ENCODE peak calls at places on chromosomes 12 and 14, in ten cellular contexts. Q, V, W, I, O, G, R, U, X and M are unnamed samples.

GRCh38 chr12:50932787-50933280 is 19.5 kb upstream of the HIGD1C start:
- DNase-seq in Q (no peak), V (no peak), W (no peak), I (no peak), O (no peak), G (no peak), R (no peak), U (no peak), X (no peak), M (no peak)

GRCh38 chr12:46483572-46484395 is 111.2 kb upstream of the SLC38A2 start:
- DNase-seq in Q (no peak), V (no peak), W (no peak), I (no peak), O (no peak), G (no peak), R (no peak), U (no peak), X (no peak), M (no peak)

GRCh38 chr12:95548056-95548538 is 3.2 kb downstream of the USP44 start:
- DNase-seq in Q (peak), V (peak), W (peak), I (peak), O (peak), G (peak), R (no peak), U (peak), X (peak), M (peak)

GRCh38 chr12:124130717-124131670 is 158.0 kb downstream of the ZNF664 start:
- DNase-seq in Q (peak), V (no peak), W (no peak), I (no peak), O (no peak), G (no peak), R (no peak), U (no peak), X (no peak), M (no peak)

GRCh38 chr12:122991623-122992275 is 11.3 kb downstream of the ARL6IP4 start:
- DNase-seq in Q (no peak), V (no peak), W (no peak), I (no peak), O (no peak), G (no peak), R (no peak), U (no peak), X (no peak), M (no peak)

GRCh38 chr12:120508537-120508936 is 12.6 kb downstream of the DYNLL1 start:
- DNase-seq in Q (no peak), V (no peak), W (no peak), I (no peak), O (no peak), G (no peak), R (no peak), U (no peak), X (no peak), M (no peak)

GRCh38 chr14:47022721-47023120 is 371.1 kb upstream of the RPL10L start:
- DNase-seq in Q (no peak), V (no peak), W (no peak), I (no peak), O (no peak), G (no peak), R (no peak), U (no peak), X (no peak), M (no peak)

GRCh38 chr12:26046203-26046602 is 78.6 kb downstream of the BHLHE41 start:
- DNase-seq in Q (no peak), V (no peak), W (no peak), I (no peak), O (no peak), G (no peak), R (no peak), U (no peak), X (no peak), M (no peak)

GRCh38 chr14:28344381-28344780 is 422.2 kb upstream of the FOXG1 start:
- DNase-seq in Q (no peak), V (no peak), W (no peak), I (no peak), O (no peak), G (no peak), R (no peak), U (no peak), X (no peak), M (no peak)

GRCh38 chr14:100134591-100134990 is 24.9 kb downstream of the DEGS2 start:
- DNase-seq in Q (no peak), V (no peak), W (no peak), I (no peak), O (no peak), G (no peak), R (no peak), U (no peak), X (no peak), M (no peak)

GRCh38 chr12:58459191-58459590 is 461.1 kb downstream of the LRIG3 start:
- DNase-seq in Q (no peak), V (no peak), W (no peak), I (no peak), O (no peak), G (no peak), R (no peak), U (no peak), X (no peak), M (no peak)

GRCh38 chr12:24854908-24855307 is 94.0 kb downstream of the BCAT1 start:
- DNase-seq in Q (no peak), V (no peak), W (no peak), I (no peak), O (no peak), G (no peak), R (no peak), U (no peak), X (no peak), M (no peak)

GRCh38 chr12:24853094-24853493 is 95.8 kb downstream of the BCAT1 start:
- DNase-seq in Q (no peak), V (no peak), W (no peak), I (no peak), O (no peak), G (no peak), R (no peak), U (no peak), X (no peak), M (no peak)

GRCh38 chr12:24853588-24853987 is 95.3 kb downstream of the BCAT1 start:
- DNase-seq in Q (no peak), V (no peak), W (no peak), I (no peak), O (no peak), G (no peak), R (peak), U (no peak), X (no peak), M (no peak)

GRCh38 chr12:24852420-24852819 is 96.5 kb downstream of the BCAT1 start:
- DNase-seq in Q (no peak), V (no peak), W (no peak), I (no peak), O (no peak), G (no peak), R (no peak), U (no peak), X (no peak), M (no peak)

DNA sequence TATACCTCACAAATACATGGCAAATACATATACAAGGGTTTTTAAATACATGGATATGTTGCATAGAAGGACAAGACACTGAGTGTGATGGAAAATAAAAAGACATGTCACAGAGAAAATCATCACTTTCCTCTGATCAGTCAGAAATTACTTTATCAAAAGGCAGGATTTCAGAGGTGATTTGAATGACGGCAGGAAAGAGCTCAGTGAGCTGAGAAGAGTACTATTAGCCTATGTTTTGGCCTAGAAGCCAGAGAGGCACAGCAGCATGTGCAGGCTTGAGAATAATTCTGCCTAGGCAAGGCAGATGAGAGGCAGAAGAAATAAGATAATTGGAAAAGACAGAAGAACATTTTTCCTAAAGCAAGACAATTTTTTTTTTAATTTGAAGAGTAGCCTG is 94.9 kb downstream of the BCAT1 start:
- DNase-seq in Q (no peak), V (no peak), W (no peak), I (no peak), O (no peak), G (no peak), R (no peak), U (no peak), X (no peak), M (no peak)
- H3K27ac ChIP-seq in Q (no peak), V (no peak), W (no peak), I (no peak), O (no peak), G (no peak), R (no peak), U (no peak), X (no peak), M (no peak)

DNA sequence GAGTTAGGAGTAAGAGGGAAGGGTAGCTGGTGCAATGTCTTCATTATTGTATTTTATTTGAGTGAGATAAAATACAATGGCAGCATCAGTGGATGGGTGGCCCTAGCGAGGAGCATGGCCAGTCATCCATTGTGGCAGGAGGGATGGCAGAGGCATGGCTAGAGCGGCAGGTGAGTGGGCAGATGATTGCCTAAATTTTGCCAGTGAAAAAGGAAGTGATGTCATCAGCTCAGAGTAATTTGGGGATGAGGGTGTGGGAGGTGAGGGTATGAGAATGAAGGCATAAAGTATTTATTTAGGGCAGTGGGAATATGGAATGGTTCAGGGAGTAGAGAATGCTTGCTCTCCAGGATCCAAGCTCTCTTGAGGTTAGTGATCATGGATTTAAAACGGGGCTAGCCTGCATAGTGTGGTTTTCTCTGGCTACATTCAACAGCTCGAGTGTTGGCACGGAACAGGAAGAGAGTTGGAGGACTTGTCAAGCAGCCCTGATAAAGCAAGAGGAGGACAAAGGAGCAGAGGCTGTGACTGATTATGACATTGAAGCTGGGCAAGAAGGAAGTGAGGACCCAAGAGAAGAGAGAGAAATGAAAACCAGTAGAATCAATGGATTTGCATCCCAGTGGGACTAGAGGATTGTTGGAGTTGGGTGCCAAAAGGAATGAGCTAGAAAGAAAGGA is 18.7 kb upstream of the SERPINA6 start:
- DNase-seq in Q (no peak), V (no peak), W (no peak), I (no peak), O (no peak), G (no peak), R (no peak), U (no peak), X (no peak), M (no peak)
- H3K27ac ChIP-seq in Q (peak), V (no peak), W (no peak), I (no peak), O (no peak), G (no peak), R (peak), U (no peak), X (no peak), M (no peak)

GRCh38 chr14:35383569-35384385 is 20.8 kb downstream of the NFKBIA start:
- DNase-seq in Q (no peak), V (peak), W (no peak), I (no peak), O (no peak), G (no peak), R (no peak), U (no peak), X (peak), M (no peak)
- H3K27ac ChIP-seq in Q (peak), V (peak), W (peak), I (peak), O (no peak), G (no peak), R (peak), U (peak), X (peak), M (peak)

GRCh38 chr14:59055439-59056045 is 132.9 kb upstream of the DAAM1 start:
- DNase-seq in Q (peak), V (no peak), W (peak), I (peak), O (peak), G (peak), R (peak), U (peak), X (no peak), M (peak)
- H3K27ac ChIP-seq in Q (no peak), V (no peak), W (no peak), I (no peak), O (no peak), G (no peak), R (no peak), U (no peak), X (no peak), M (no peak)

GRCh38 chr12:53976823-53977595 is 2.3 kb upstream of the HOTAIR start:
- DNase-seq in Q (no peak), V (no peak), W (no peak), I (no peak), O (no peak), G (no peak), R (no peak), U (no peak), X (no peak), M (no peak)

GRCh38 chr12:53975816-53976152 is 1.0 kb upstream of the HOTAIR start:
- DNase-seq in Q (no peak), V (no peak), W (no peak), I (no peak), O (no peak), G (no peak), R (no peak), U (no peak), X (no peak), M (no peak)

GRCh38 chr12:53978477-53979356 is 4.0 kb upstream of the HOTAIR start:
- DNase-seq in Q (peak), V (no peak), W (no peak), I (no peak), O (no peak), G (no peak), R (no peak), U (no peak), X (no peak), M (no peak)

GRCh38 chr12:53976172-53976822 is 1.5 kb upstream of the HOTAIR start:
- DNase-seq in Q (no peak), V (no peak), W (no peak), I (no peak), O (no peak), G (no peak), R (no peak), U (no peak), X (no peak), M (no peak)

DNA sequence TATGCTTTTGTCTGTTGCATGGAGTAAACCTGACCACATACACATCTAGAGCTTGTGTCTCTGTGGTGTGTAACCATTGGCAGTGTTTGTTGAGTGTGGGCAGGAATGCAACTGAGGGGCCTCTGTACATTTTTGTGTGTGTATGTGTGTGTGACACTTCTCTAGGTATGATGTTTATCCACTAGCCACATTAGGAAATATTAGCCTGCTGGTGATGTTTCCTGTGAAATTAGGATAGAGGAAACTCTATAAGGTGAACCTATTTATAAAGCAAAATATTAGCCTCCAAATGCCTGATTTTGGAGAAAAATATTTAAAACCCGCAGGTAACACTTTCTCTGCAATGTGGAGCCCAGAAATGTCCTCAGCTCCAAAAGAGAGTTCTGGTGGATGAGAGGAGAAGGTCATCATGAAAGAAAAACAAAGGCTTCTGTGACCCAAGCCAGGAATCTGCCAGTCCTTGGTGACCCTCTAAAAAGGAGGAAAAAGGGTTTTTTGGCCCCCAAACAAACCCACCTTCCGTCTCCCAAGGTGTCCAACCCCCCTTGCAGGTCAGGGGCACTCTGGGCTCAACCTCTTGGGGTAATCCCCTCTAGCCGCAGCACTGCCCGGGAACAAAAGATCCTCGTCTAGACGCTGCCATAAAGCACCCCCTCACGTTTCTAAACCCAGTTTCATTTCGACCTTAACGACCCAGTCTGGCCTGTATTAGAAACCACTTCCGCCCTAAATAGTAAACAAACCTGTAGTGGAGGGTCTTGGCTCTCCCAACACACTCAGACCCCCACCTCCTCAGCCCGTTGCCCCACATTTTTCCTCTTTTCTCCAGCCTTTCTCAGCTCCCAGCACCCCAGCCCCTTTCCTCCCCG is 3.1 kb upstream of the HOTAIR start:
- DNase-seq in Q (no peak), V (no peak), W (no peak), I (no peak), O (no peak), G (no peak), R (no peak), U (no peak), X (no peak), M (no peak)
- H3K27ac ChIP-seq in Q (no peak), V (no peak), W (no peak), I (no peak), O (no peak), G (no peak), R (no peak), U (no peak), X (no peak), M (no peak)